ENCODE peak calls at places on chromosomes 11 and 22, in six cellular contexts. One of them, this sample, is unnamed.
A peak's percentile ranks its signal among the peaks of the same experiment; 100 is the strongest.

GRCh38 chr11:61195710-61196109 is 7.6 kb upstream of the PGA3 start:
- DNase-seq in lung: no peak
- DNase-seq in MCF 10A: no peak
- DNase-seq in RWPE1: no peak
- DNase-seq in PC-3: no peak
- DNase-seq in right atrium auricular region: no peak
- DNase-seq in this sample: no peak

GRCh38 chr22:36330655-36331305 is 57.0 kb downstream of the MYH9 start:
- DNase-seq in lung: peak; percentile 55
- DNase-seq in MCF 10A: no peak
- DNase-seq in RWPE1: no peak
- DNase-seq in PC-3: peak; percentile 46
- DNase-seq in right atrium auricular region: peak; percentile 79
- DNase-seq in this sample: no peak

GRCh38 chr11:116782728-116783127 is 5.1 kb downstream of the ZPR1 start:
- DNase-seq in lung: no peak
- DNase-seq in MCF 10A: peak; percentile 84
- DNase-seq in RWPE1: no peak
- DNase-seq in PC-3: peak; percentile 73
- DNase-seq in right atrium auricular region: no peak
- DNase-seq in this sample: no peak

GRCh38 chr11:17273668-17274321 is 2.7 kb upstream of the NUCB2 start:
- DNase-seq in lung: no peak
- DNase-seq in MCF 10A: no peak
- DNase-seq in RWPE1: no peak
- DNase-seq in PC-3: no peak
- DNase-seq in right atrium auricular region: no peak
- DNase-seq in this sample: no peak

GRCh38 chr11:116244425-116244824 is 528.4 kb downstream of the BUD13 start:
- DNase-seq in lung: no peak
- DNase-seq in MCF 10A: no peak
- DNase-seq in RWPE1: no peak
- DNase-seq in PC-3: no peak
- DNase-seq in right atrium auricular region: no peak
- DNase-seq in this sample: no peak

GRCh38 chr11:122731500-122731913 is 76.0 kb downstream of the UBASH3B start:
- DNase-seq in lung: no peak
- DNase-seq in MCF 10A: no peak
- DNase-seq in RWPE1: no peak
- DNase-seq in PC-3: peak; percentile 87
- DNase-seq in right atrium auricular region: no peak
- DNase-seq in this sample: no peak

GRCh38 chr11:88169481-88169880 is 5.8 kb downstream of the RAB38 start:
- DNase-seq in lung: no peak
- DNase-seq in MCF 10A: peak; percentile 48
- DNase-seq in RWPE1: no peak
- DNase-seq in PC-3: no peak
- DNase-seq in right atrium auricular region: no peak
- DNase-seq in this sample: no peak

GRCh38 chr11:84855846-84856245 is 771.3 kb downstream of the DLG2 start:
- DNase-seq in lung: no peak
- DNase-seq in MCF 10A: no peak
- DNase-seq in RWPE1: no peak
- DNase-seq in PC-3: peak; percentile 86
- DNase-seq in right atrium auricular region: no peak
- DNase-seq in this sample: no peak

GRCh38 chr11:65780770-65781151 is at the start of gene AP5B1:
- DNase-seq in lung: peak; percentile 57
- DNase-seq in MCF 10A: peak; percentile 74
- DNase-seq in RWPE1: peak; percentile 75
- DNase-seq in PC-3: peak; percentile 85
- DNase-seq in right atrium auricular region: no peak
- DNase-seq in this sample: peak; percentile 90

GRCh38 chr11:17890333-17890732 is 122.5 kb downstream of the SERGEF start:
- DNase-seq in lung: no peak
- DNase-seq in MCF 10A: no peak
- DNase-seq in RWPE1: no peak
- DNase-seq in PC-3: peak; percentile 7
- DNase-seq in right atrium auricular region: no peak
- DNase-seq in this sample: no peak

GRCh38 chr11:69603978-69604524 is 36.9 kb upstream of the CCND1 start:
- DNase-seq in lung: no peak
- DNase-seq in MCF 10A: no peak
- DNase-seq in RWPE1: no peak
- DNase-seq in PC-3: no peak
- DNase-seq in right atrium auricular region: no peak
- DNase-seq in this sample: no peak

GRCh38 chr11:122524532-122524882 is 131.0 kb upstream of the UBASH3B start:
- DNase-seq in lung: no peak
- DNase-seq in MCF 10A: no peak
- DNase-seq in RWPE1: no peak
- DNase-seq in PC-3: no peak
- DNase-seq in right atrium auricular region: no peak
- DNase-seq in this sample: no peak

GRCh38 chr22:25745341-25746011 is 3.5 kb downstream of the MYO18B start:
- DNase-seq in lung: no peak
- DNase-seq in MCF 10A: peak; percentile 27
- DNase-seq in RWPE1: no peak
- DNase-seq in PC-3: no peak
- DNase-seq in right atrium auricular region: no peak
- DNase-seq in this sample: no peak

GRCh38 chr11:94254214-94254613 is 50.2 kb upstream of the IZUMO1R start:
- DNase-seq in lung: no peak
- DNase-seq in MCF 10A: no peak
- DNase-seq in RWPE1: no peak
- DNase-seq in PC-3: no peak
- DNase-seq in right atrium auricular region: no peak
- DNase-seq in this sample: no peak

GRCh38 chr11:118939412-118939915 is 13.7 kb upstream of the BCL9L start:
- DNase-seq in lung: no peak
- DNase-seq in MCF 10A: no peak
- DNase-seq in RWPE1: no peak
- DNase-seq in PC-3: no peak
- DNase-seq in right atrium auricular region: no peak
- DNase-seq in this sample: no peak

GRCh38 chr11:127651175-127651887 is 650.8 kb upstream of the KIRREL3 start:
- DNase-seq in lung: no peak
- DNase-seq in MCF 10A: no peak
- DNase-seq in RWPE1: no peak
- DNase-seq in PC-3: peak; percentile 80
- DNase-seq in right atrium auricular region: no peak
- DNase-seq in this sample: no peak

GRCh38 chr11:9875402-9875801 is 211.5 kb downstream of the SWAP70 start:
- DNase-seq in lung: no peak
- DNase-seq in MCF 10A: no peak
- DNase-seq in RWPE1: no peak
- DNase-seq in PC-3: no peak
- DNase-seq in right atrium auricular region: no peak
- DNase-seq in this sample: no peak
- TF ChIP-seq CTCF in lung: no peak
- TF ChIP-seq CTCF in MCF 10A: no peak
- TF ChIP-seq CTCF in RWPE1: no peak
- TF ChIP-seq CTCF in PC-3: no peak
- TF ChIP-seq CTCF in right atrium auricular region: no peak
- TF ChIP-seq CTCF in this sample: no peak

GRCh38 chr11:34655335-34656008 is 34.6 kb downstream of the EHF start:
- DNase-seq in lung: no peak
- DNase-seq in MCF 10A: peak; percentile 62
- DNase-seq in RWPE1: no peak
- DNase-seq in PC-3: peak; percentile 80
- DNase-seq in right atrium auricular region: no peak
- DNase-seq in this sample: no peak

GRCh38 chr11:34653031-34653430 is 32.1 kb downstream of the EHF start:
- DNase-seq in lung: no peak
- DNase-seq in MCF 10A: peak; percentile 28
- DNase-seq in RWPE1: no peak
- DNase-seq in PC-3: peak; percentile 41
- DNase-seq in right atrium auricular region: no peak
- DNase-seq in this sample: no peak

GRCh38 chr11:34652191-34652958 is 31.5 kb downstream of the EHF start:
- DNase-seq in lung: no peak
- DNase-seq in MCF 10A: peak; percentile 52
- DNase-seq in RWPE1: no peak
- DNase-seq in PC-3: peak; percentile 59
- DNase-seq in right atrium auricular region: no peak
- DNase-seq in this sample: no peak

GRCh38 chr11:34654491-34655334 is 33.8 kb downstream of the EHF start:
- DNase-seq in lung: peak; percentile 90
- DNase-seq in MCF 10A: peak; percentile 96
- DNase-seq in RWPE1: no peak
- DNase-seq in PC-3: peak; percentile 97
- DNase-seq in right atrium auricular region: peak; percentile 89
- DNase-seq in this sample: no peak

DNA sequence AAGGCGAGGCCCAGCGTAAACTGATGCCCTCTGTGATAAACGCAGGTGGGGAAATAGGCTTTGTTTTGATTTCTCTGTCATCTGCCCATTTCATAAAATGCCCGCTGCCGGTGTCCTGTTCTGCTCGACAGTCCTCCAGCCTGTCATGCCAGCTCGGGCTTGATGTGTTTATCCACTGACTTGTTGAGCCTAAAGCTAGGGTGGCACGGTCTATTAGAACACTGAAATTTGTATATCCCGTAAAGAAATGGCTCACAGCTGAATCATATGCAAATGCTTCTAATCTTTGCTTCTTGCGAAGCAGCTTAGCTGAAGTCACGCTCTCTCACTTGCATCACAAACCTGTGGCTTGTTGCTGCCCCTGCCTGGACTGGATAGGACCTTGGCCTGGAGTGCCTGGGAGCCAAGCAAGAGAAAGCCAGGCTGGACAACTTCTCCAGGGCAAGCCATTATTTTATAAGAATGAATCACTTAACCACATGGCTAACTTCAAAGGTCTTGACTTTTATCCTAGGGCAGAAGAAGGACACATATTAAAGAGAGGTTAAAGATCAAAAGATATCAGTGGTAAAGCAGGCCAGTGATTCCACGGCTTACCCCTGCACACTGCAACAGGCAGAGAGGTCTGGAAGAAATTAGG is 33.1 kb downstream of the EHF start:
- DNase-seq in lung: peak; percentile 63
- DNase-seq in MCF 10A: peak; percentile 98
- DNase-seq in RWPE1: peak; percentile 76
- DNase-seq in PC-3: peak; percentile 97
- DNase-seq in right atrium auricular region: no peak
- DNase-seq in this sample: no peak
- TF ChIP-seq CTCF in lung: no peak
- TF ChIP-seq CTCF in MCF 10A: no peak
- TF ChIP-seq CTCF in RWPE1: peak; percentile 5
- TF ChIP-seq CTCF in PC-3: peak; percentile 49
- TF ChIP-seq CTCF in right atrium auricular region: no peak
- TF ChIP-seq CTCF in this sample: no peak

DNA sequence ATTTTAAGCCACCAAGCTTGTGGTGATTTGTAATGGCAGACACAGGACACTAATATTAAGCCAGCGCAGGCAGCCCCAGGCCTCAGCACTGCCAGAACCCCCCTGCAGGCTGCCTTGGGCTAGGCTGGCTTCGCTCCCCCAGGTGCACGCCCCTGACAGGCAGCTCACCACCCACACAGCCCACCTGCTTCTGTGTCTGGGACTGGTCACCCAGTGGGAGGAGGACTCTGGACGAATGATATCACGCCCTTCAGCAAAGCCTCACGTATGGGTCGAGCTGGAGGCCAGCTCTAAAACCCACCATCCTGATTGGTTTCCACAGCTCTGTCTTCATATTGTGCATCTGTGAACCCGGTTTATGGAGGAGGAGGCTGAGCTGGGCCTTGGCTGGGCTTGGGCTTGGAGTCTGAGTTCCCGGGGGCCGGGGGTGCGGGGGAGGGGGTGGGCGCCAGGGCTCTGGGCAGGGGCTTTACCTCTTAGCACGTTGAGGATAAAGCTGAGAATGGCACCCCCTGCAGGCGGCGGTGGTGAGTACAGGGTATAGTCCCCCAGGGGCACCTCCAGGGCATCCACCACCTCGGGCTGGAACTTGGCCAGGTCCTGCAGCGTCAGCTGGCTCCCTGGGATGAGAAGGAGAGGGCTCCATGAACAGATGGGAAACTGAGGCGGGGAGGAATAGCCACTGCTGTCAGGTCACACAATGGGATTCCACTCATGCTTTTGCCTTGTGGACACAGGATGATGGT is 13.8 kb downstream of the GGT5 start:
- DNase-seq in lung: peak; percentile 65
- DNase-seq in MCF 10A: no peak
- DNase-seq in RWPE1: no peak
- DNase-seq in PC-3: no peak
- DNase-seq in right atrium auricular region: no peak
- DNase-seq in this sample: peak; percentile 76
- TF ChIP-seq CTCF in lung: no peak
- TF ChIP-seq CTCF in MCF 10A: peak; percentile 36
- TF ChIP-seq CTCF in RWPE1: no peak
- TF ChIP-seq CTCF in PC-3: peak; percentile 25
- TF ChIP-seq CTCF in right atrium auricular region: peak; percentile 32
- TF ChIP-seq CTCF in this sample: peak; percentile 63

GRCh38 chr11:91435694-91436375 is 788.8 kb upstream of the FAT3 start:
- DNase-seq in lung: no peak
- DNase-seq in MCF 10A: peak; percentile 27
- DNase-seq in RWPE1: no peak
- DNase-seq in PC-3: peak; percentile 54
- DNase-seq in right atrium auricular region: no peak
- DNase-seq in this sample: no peak
- TF ChIP-seq CTCF in lung: no peak
- TF ChIP-seq CTCF in MCF 10A: no peak
- TF ChIP-seq CTCF in RWPE1: no peak
- TF ChIP-seq CTCF in PC-3: peak; percentile 47
- TF ChIP-seq CTCF in right atrium auricular region: no peak
- TF ChIP-seq CTCF in this sample: no peak

DNA sequence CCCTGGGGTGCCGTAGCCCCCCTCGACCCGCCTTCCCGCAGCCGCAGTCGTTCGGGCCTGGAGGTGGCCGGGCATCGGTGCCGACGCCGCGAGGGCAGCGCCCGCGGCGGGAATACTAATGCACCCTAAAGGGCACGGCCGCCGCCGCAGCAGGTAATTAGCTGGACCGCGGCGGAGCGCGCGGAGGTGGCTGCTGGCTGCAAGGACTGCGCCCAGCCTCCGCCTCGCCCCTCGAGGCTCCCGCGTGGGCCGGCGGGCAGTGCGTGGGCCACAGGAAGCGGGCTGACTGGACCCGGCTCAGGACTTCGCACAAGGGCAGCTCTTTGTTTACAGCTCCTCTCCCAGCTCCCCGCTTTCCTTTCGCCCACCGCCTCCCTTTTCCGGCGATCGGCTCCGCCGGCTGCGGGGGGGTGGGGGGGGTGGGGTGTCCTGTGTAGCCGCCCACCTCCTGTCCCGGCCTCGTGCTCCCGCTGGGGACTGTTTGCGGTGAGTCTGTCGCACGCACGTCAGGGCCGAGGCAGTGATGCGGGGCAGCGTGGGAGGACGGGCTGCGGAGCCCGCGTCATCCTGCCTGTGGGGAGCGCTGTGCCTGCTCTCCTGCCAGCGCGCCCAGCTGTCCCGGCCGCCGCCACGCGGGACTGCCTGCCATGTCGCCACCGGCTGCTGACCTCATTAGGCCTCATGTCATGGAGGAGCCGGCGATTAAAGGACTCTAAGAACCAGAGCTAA is 53.2 kb downstream of the GRIK4 start:
- DNase-seq in lung: no peak
- DNase-seq in MCF 10A: peak; percentile 30
- DNase-seq in RWPE1: no peak
- DNase-seq in PC-3: no peak
- DNase-seq in right atrium auricular region: peak; percentile 76
- DNase-seq in this sample: peak; percentile 89
- TF ChIP-seq CTCF in lung: no peak
- TF ChIP-seq CTCF in MCF 10A: no peak
- TF ChIP-seq CTCF in RWPE1: no peak
- TF ChIP-seq CTCF in PC-3: no peak
- TF ChIP-seq CTCF in right atrium auricular region: peak; percentile 48
- TF ChIP-seq CTCF in this sample: no peak